ENCODE peak calls at places on chromosome 15, in six cellular contexts. One of them, this sample, is unnamed.
A peak's percentile ranks its signal among the peaks of the same experiment; 100 is the strongest.

GRCh38 chr15:55712363-55712762 is 30.6 kb downstream of the PRTG start:
- DNase-seq in mesenchymal stem cell: no peak
- DNase-seq in mesendoderm: no peak
- DNase-seq in H1: no peak
- DNase-seq in IMR-90: no peak
- DNase-seq in H9: no peak
- DNase-seq in this sample: no peak

GRCh38 chr15:32730677-32731654 is 13.2 kb downstream of the GREM1 start:
- DNase-seq in H1: no peak
- DNase-seq in mesenchymal stem cell: no peak
- DNase-seq in mesendoderm: peak; percentile 84
- DNase-seq in IMR-90: no peak
- DNase-seq in H9: peak; percentile 89
- DNase-seq in this sample: peak; percentile 12

GRCh38 chr15:66707310-66708160 is 5.5 kb downstream of the SMAD6 start:
- DNase-seq in mesenchymal stem cell: peak; percentile 64
- DNase-seq in mesendoderm: peak; percentile 95
- DNase-seq in H9: peak; percentile 86
- DNase-seq in H1: peak; percentile 70
- DNase-seq in IMR-90: peak; percentile 43
- DNase-seq in this sample: peak; percentile 60

GRCh38 chr15:92033319-92033718 is 179.8 kb downstream of the SLCO3A1 start:
- DNase-seq in mesenchymal stem cell: no peak
- DNase-seq in H9: no peak
- DNase-seq in IMR-90: no peak
- DNase-seq in H1: no peak
- DNase-seq in mesendoderm: no peak
- DNase-seq in this sample: no peak

GRCh38 chr15:75024102-75024636 is 779 bp downstream of the PPCDC start:
- DNase-seq in H9: no peak
- DNase-seq in IMR-90: peak; percentile 22
- DNase-seq in mesenchymal stem cell: peak; percentile 42
- DNase-seq in mesendoderm: peak; percentile 16
- DNase-seq in H1: no peak
- DNase-seq in this sample: no peak

GRCh38 chr15:51776952-51777574 is 25.7 kb downstream of the TMOD2 start:
- DNase-seq in mesendoderm: peak; percentile 82
- DNase-seq in H9: peak; percentile 57
- DNase-seq in mesenchymal stem cell: peak; percentile 82
- DNase-seq in H1: no peak
- DNase-seq in IMR-90: peak; percentile 77
- DNase-seq in this sample: peak; percentile 58

GRCh38 chr15:100663550-100664335 is 61.4 kb downstream of the ASB7 start:
- DNase-seq in H9: no peak
- DNase-seq in H1: no peak
- DNase-seq in mesendoderm: no peak
- DNase-seq in mesenchymal stem cell: no peak
- DNase-seq in IMR-90: peak; percentile 15
- DNase-seq in this sample: no peak

GRCh38 chr15:73374599-73374998 is 5.8 kb upstream of the HCN4 start:
- DNase-seq in IMR-90: no peak
- DNase-seq in H9: no peak
- DNase-seq in H1: no peak
- DNase-seq in mesendoderm: no peak
- DNase-seq in mesenchymal stem cell: no peak
- DNase-seq in this sample: no peak

GRCh38 chr15:64783796-64784195 is 8.4 kb upstream of the RBPMS2 start:
- DNase-seq in IMR-90: no peak
- DNase-seq in H1: no peak
- DNase-seq in mesendoderm: no peak
- DNase-seq in H9: no peak
- DNase-seq in mesenchymal stem cell: no peak
- DNase-seq in this sample: no peak

GRCh38 chr15:67917037-67917436 is 77.2 kb upstream of the RNU6-1 start:
- DNase-seq in H9: no peak
- DNase-seq in mesenchymal stem cell: peak; percentile 17
- DNase-seq in H1: no peak
- DNase-seq in IMR-90: no peak
- DNase-seq in mesendoderm: no peak
- DNase-seq in this sample: no peak

GRCh38 chr15:57505056-57505713 is 86.5 kb upstream of the MYZAP start:
- DNase-seq in H1: no peak
- DNase-seq in mesendoderm: no peak
- DNase-seq in H9: no peak
- DNase-seq in mesenchymal stem cell: no peak
- DNase-seq in IMR-90: no peak
- DNase-seq in this sample: no peak

GRCh38 chr15:52095597-52096262 is 16.8 kb downstream of the BCL2L10 start:
- DNase-seq in IMR-90: peak; percentile 93
- DNase-seq in mesenchymal stem cell: peak; percentile 85
- DNase-seq in mesendoderm: no peak
- DNase-seq in H1: no peak
- DNase-seq in H9: no peak
- DNase-seq in this sample: no peak

GRCh38 chr15:68364028-68364659 is 67.8 kb downstream of the ITGA11 start:
- DNase-seq in H9: no peak
- DNase-seq in H1: no peak
- DNase-seq in IMR-90: peak; percentile 43
- DNase-seq in mesendoderm: no peak
- DNase-seq in mesenchymal stem cell: peak; percentile 90
- DNase-seq in this sample: no peak

GRCh38 chr15:67884514-67885225 is 44.8 kb upstream of the RNU6-1 start:
- DNase-seq in H1: peak; percentile 33
- DNase-seq in H9: peak; percentile 79
- DNase-seq in IMR-90: peak; percentile 54
- DNase-seq in mesenchymal stem cell: peak; percentile 78
- DNase-seq in mesendoderm: peak; percentile 80
- DNase-seq in this sample: peak; percentile 69

GRCh38 chr15:40282870-40283614 is at the start of gene ANKRD63:
- DNase-seq in mesendoderm: no peak
- DNase-seq in IMR-90: no peak
- DNase-seq in mesenchymal stem cell: no peak
- DNase-seq in H1: no peak
- DNase-seq in H9: no peak
- DNase-seq in this sample: no peak

GRCh38 chr15:40953713-40954074 is 423 bp downstream of the CHAC1 start:
- DNase-seq in H9: no peak
- DNase-seq in IMR-90: no peak
- DNase-seq in mesenchymal stem cell: peak; percentile 28
- DNase-seq in H1: no peak
- DNase-seq in mesendoderm: no peak
- DNase-seq in this sample: no peak

DNA sequence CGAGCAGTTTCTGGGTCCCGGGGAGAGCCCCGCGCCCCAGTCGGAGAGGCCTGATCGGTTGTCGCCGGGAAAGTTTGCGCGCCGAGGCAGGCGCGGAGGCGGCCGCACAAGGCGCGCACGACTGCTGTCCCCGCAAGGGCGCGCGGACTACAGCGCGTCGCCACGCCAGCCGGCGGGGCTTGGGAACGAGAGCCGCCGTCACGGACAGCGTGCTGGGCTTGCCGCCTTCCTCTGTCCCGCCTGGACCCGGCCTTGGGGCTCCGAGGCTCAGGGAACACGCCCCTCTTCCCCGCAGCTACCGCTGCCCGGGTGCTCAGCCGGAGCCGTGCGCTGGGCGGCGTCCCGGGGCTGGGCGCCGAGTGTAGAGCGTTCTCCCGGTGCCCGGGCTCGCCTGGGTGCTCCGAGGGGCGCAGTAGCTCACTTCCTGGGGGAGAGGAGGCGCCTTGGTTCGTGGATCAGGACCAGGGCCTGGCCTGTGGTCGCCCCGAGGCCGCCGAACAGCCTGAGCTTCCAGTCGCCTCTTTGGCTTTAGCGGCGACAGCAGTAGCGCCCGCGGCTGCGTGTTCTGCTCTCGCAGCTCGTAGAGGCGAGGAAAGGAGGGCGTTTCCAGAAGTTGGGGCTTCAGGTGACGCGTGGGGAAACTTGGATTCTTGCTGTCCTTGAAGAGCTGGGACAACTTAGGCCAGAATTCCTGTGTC is 226.6 kb upstream of the C2CD4B start:
- DNase-seq in mesenchymal stem cell: peak; percentile 71
- DNase-seq in H9: peak; percentile 44
- DNase-seq in mesendoderm: peak; percentile 56
- DNase-seq in H1: no peak
- DNase-seq in IMR-90: peak; percentile 34
- DNase-seq in this sample: peak; percentile 29
- H4K8ac ChIP-seq in mesenchymal stem cell: peak overlapping the region; percentile 87
- H4K8ac ChIP-seq in H9: no peak overlapping the region
- H4K8ac ChIP-seq in mesendoderm: no peak overlapping the region
- H4K8ac ChIP-seq in H1: peak overlapping the region; percentile 58
- H4K8ac ChIP-seq in IMR-90: peak overlapping the region; percentile 76
- H4K8ac ChIP-seq in this sample: no peak overlapping the region

DNA sequence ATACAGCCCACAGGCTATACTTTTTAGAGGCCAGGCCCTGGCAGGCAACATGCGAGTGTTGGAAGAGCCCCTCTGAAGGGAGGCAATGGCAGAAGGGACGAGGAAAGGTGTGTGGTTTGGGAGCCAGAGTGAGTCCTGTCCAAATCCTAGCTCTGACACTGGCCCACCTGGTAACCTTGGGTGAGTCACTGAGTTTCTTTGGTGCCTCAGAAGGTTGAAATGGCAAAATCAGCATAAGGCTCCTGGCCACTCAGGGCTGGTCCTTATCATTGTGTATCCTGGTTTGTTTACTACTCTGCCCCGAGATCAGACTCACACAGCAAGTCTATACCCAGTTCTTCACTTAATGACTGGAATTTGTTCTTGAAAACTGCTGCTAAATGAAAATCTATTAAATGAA is 71.4 kb upstream of the TLE3 start:
- DNase-seq in mesendoderm: peak; percentile 60
- DNase-seq in H1: no peak
- DNase-seq in H9: no peak
- DNase-seq in IMR-90: no peak
- DNase-seq in mesenchymal stem cell: no peak
- DNase-seq in this sample: no peak
- H3K23ac ChIP-seq in mesendoderm: no peak overlapping the region
- H3K23ac ChIP-seq in H1: no peak overlapping the region
- H3K23ac ChIP-seq in H9: no peak overlapping the region
- H3K23ac ChIP-seq in IMR-90: no peak overlapping the region
- H3K23ac ChIP-seq in mesenchymal stem cell: no peak overlapping the region
- H3K23ac ChIP-seq in this sample: no peak overlapping the region

GRCh38 chr15:95845862-95846515 is 484.5 kb upstream of the NR2F2 start:
- DNase-seq in mesendoderm: no peak
- DNase-seq in H9: no peak
- DNase-seq in IMR-90: peak; percentile 81
- DNase-seq in H1: no peak
- DNase-seq in mesenchymal stem cell: peak; percentile 97
- DNase-seq in this sample: peak; percentile 93
- H3K27me3 ChIP-seq in mesendoderm: no peaks in the 10 kb centered on the region
- H3K27me3 ChIP-seq in H9: no peaks in the 10 kb centered on the region
- H3K27me3 ChIP-seq in IMR-90: no peaks in the 10 kb centered on the region
- H3K27me3 ChIP-seq in H1: no peaks in the 10 kb centered on the region
- H3K27me3 ChIP-seq in mesenchymal stem cell: no peaks in the 10 kb centered on the region
- H3K27me3 ChIP-seq in this sample: no peaks in the 10 kb centered on the region

GRCh38 chr15:84653584-84653909 is 536 bp downstream of the WDR73 start:
- DNase-seq in H1: no peak
- DNase-seq in mesenchymal stem cell: no peak
- DNase-seq in IMR-90: no peak
- DNase-seq in mesendoderm: peak; percentile 30
- DNase-seq in H9: no peak
- DNase-seq in this sample: no peak
- H4K8ac ChIP-seq in H1: peak overlapping the region; percentile 90
- H4K8ac ChIP-seq in mesenchymal stem cell: peak overlapping the region; percentile 97
- H4K8ac ChIP-seq in IMR-90: peak overlapping the region; percentile 98
- H4K8ac ChIP-seq in mesendoderm: no peak overlapping the region
- H4K8ac ChIP-seq in H9: no peak overlapping the region
- H4K8ac ChIP-seq in this sample: no peak overlapping the region

GRCh38 chr15:81197255-81197630 is 564 bp downstream of the IL16 start:
- DNase-seq in mesenchymal stem cell: no peak
- DNase-seq in IMR-90: no peak
- DNase-seq in H9: no peak
- DNase-seq in mesendoderm: no peak
- DNase-seq in H1: no peak
- DNase-seq in this sample: no peak
- H3K23ac ChIP-seq in mesenchymal stem cell: no peak overlapping the region
- H3K23ac ChIP-seq in IMR-90: no peak overlapping the region
- H3K23ac ChIP-seq in H9: no peak overlapping the region
- H3K23ac ChIP-seq in mesendoderm: no peak overlapping the region
- H3K23ac ChIP-seq in H1: no peak overlapping the region
- H3K23ac ChIP-seq in this sample: no peak overlapping the region

DNA sequence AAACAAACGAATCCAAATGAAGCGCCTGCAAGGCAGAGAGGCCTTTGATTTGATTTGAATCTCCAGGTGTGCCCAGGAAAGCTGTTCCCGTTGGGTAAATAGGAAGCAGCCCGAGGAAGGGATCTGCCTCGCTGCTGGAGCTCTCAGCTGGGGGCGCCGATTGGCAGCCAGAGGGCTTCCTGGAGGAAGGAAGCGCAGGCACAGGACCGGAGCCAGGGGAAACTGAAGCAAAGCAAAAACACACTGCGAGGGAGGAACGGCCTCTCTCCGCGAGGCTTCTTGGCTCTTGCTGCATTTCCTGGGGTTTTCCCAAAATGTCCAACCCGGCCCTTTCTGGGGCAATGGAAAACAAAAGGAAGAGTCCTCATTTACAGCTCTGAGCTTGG is 80.3 kb downstream of the TMEM266 start:
- DNase-seq in mesendoderm: peak; percentile 41
- DNase-seq in mesenchymal stem cell: peak; percentile 1
- DNase-seq in H9: peak; percentile 67
- DNase-seq in IMR-90: no peak
- DNase-seq in H1: no peak
- DNase-seq in this sample: no peak
- H3K27me3 ChIP-seq in mesendoderm: no peaks in the 10 kb centered on the region
- H3K27me3 ChIP-seq in mesenchymal stem cell: peaks cover 30% of the 10 kb centered on the region
- H3K27me3 ChIP-seq in H9: peaks cover under 1% of the 10 kb centered on the region
- H3K27me3 ChIP-seq in IMR-90: peaks cover 51% of the 10 kb centered on the region
- H3K27me3 ChIP-seq in H1: no peaks in the 10 kb centered on the region
- H3K27me3 ChIP-seq in this sample: peaks cover 2% of the 10 kb centered on the region

DNA sequence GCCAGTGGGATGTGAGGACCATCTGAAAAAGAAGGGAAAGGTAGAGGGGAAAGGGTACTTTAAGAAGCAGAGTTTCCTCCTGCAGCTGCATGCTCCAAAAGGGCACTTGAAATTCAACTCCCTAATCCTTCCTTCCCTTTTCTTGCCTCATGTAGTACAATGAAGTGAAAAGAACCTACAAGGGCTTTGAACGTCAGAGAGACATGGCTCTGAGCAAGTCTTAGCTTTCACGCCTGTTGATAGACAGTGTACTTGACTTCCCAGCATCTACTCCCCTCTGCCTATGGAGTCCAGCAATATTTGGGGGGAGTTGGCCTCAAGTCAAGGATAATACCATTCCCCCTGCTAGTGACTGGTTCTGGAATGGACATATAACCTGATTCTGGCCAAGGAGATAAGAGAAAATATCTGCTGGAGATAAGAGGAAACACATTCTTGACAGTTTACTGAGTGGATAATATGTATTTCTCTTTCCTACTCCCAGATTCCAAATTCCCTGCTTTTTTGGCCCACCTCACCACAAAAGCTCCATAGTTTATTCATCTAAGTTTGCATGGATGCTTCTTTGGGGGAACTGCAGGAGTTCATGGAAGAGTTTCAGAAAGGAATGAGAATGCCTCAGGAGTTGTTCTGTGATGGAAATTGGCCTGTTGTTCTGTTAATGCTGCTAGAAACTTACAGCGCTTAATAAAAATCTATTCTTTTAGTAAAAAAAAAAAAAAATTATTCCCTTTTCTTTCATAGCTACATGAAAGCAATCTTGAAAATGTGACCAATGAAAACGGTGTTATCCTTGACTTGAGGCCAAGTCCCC is 193.0 kb upstream of the TPM1 start:
- DNase-seq in IMR-90: no peak
- DNase-seq in H1: no peak
- DNase-seq in mesendoderm: peak; percentile 17
- DNase-seq in mesenchymal stem cell: peak; percentile 7
- DNase-seq in H9: no peak
- DNase-seq in this sample: no peak
- H4K8ac ChIP-seq in IMR-90: peak overlapping the region; percentile 78
- H4K8ac ChIP-seq in H1: no peak overlapping the region
- H4K8ac ChIP-seq in mesendoderm: no peak overlapping the region
- H4K8ac ChIP-seq in mesenchymal stem cell: no peak overlapping the region
- H4K8ac ChIP-seq in H9: no peak overlapping the region
- H4K8ac ChIP-seq in this sample: no peak overlapping the region

This sample was measured in neuronal stem cell.